ENCODE peak calls at places on chromosomes 4 and X, in eight cellular contexts. F is astrocyte, E is IMR-90, N is SK-N-SH, Y is H9, O is neural progenitor cell, Q is neuronal stem cell, A is GM23248. J is an unnamed sample.

GRCh38 chr4:141081921-141082381 is 51.3 kb downstream of the RNF150 start:
- DNase-seq in F (no peak), E (no peak), N (no peak), Y (no peak), O (no peak), Q (no peak), A (peak; percentile 19), J (no peak)

GRCh38 chrX:7170903-7171302 is 22.9 kb upstream of the PUDP start:
- DNase-seq in F (no peak), E (no peak), N (peak; percentile 28), Y (peak; percentile 38), O (no peak), Q (no peak), A (no peak), J (no peak)

GRCh38 chrX:131063613-131064012 is 5.5 kb downstream of the ARHGAP36 start:
- DNase-seq in F (no peak), E (no peak), N (peak; percentile 49), Y (no peak), O (peak; percentile 47), Q (no peak), A (no peak), J (no peak)

GRCh38 chr4:175871774-175872405 is 59.8 kb upstream of the GPM6A start:
- DNase-seq in F (peak; percentile 38), E (no peak), N (no peak), Y (no peak), O (no peak), Q (no peak), A (no peak), J (no peak)

GRCh38 chrX:86047174-86047991 is at the start of gene CHM:
- DNase-seq in F (peak; percentile 78), E (peak; percentile 84), N (peak; percentile 77), Y (peak; percentile 67), O (peak; percentile 72), Q (peak; percentile 50), A (peak; percentile 87), J (peak; percentile 78)

GRCh38 chr4:25089058-25089763 is 58.5 kb upstream of the LGI2 start:
- DNase-seq in F (no peak), E (no peak), N (no peak), Y (no peak), O (no peak), Q (no peak), A (no peak), J (no peak)

GRCh38 chrX:14777484-14777883 is 95.4 kb downstream of the FANCB start:
- DNase-seq in F (peak; percentile 45), E (peak; percentile 35), N (no peak), Y (no peak), O (no peak), Q (no peak), A (peak; percentile 57), J (peak; percentile 47)

GRCh38 chr4:93730760-93731159 is 97.8 kb upstream of the ATOH1 start:
- DNase-seq in F (no peak), E (no peak), N (no peak), Y (no peak), O (no peak), Q (no peak), A (no peak), J (no peak)

GRCh38 chrX:9133426-9133825 is 99.5 kb upstream of the FAM9B start:
- DNase-seq in F (peak; percentile 63), E (peak; percentile 64), N (no peak), Y (no peak), O (no peak), Q (no peak), A (peak; percentile 53), J (no peak)

GRCh38 chr4:40196724-40197281 is at the start of gene RHOH:
- DNase-seq in F (no peak), E (no peak), N (no peak), Y (no peak), O (peak; percentile 71), Q (no peak), A (no peak), J (no peak)

GRCh38 chrX:55057691-55058249 is 17.1 kb upstream of the PAGE2B start:
- DNase-seq in F (no peak), E (peak; percentile 28), N (peak; percentile 40), Y (no peak), O (peak; percentile 26), Q (peak; percentile 1), A (peak; percentile 48), J (peak; percentile 9)

GRCh38 chrX:70470850-70471289 is 26.2 kb downstream of the DLG3 start:
- DNase-seq in F (peak; percentile 71), E (peak; percentile 18), N (no peak), Y (no peak), O (no peak), Q (no peak), A (no peak), J (peak; percentile 7)

GRCh38 chr4:112532267-112532666 is 16.3 kb upstream of the NEUROG2 start:
- DNase-seq in F (peak; percentile 44), E (peak; percentile 51), N (no peak), Y (no peak), O (no peak), Q (no peak), A (peak; percentile 76), J (peak; percentile 19)

GRCh38 chr4:122673252-122673651 is 52.4 kb upstream of the IL21 start:
- DNase-seq in F (no peak), E (no peak), N (no peak), Y (no peak), O (peak; percentile 11), Q (no peak), A (peak; percentile 29), J (no peak)

GRCh38 chr4:38132140-38132673 is 172.0 kb downstream of the PTTG2 start:
- DNase-seq in F (peak; percentile 99), E (peak; percentile 99), N (peak; percentile 49), Y (no peak), O (peak; percentile 78), Q (no peak), A (peak; percentile 99), J (peak; percentile 99)

GRCh38 chr4:100462206-100462605 is 55.6 kb downstream of the EMCN start:
- DNase-seq in F (peak; percentile 76), E (peak; percentile 49), N (no peak), Y (no peak), O (no peak), Q (no peak), A (peak; percentile 10), J (peak; percentile 58)

GRCh38 chrX:1442016-1442665 is 10.6 kb downstream of the ASMTL start:
- DNase-seq in F (no peak), E (no peak), N (no peak), Y (peak; percentile 21), O (no peak), Q (no peak), A (no peak), J (no peak)

DNA sequence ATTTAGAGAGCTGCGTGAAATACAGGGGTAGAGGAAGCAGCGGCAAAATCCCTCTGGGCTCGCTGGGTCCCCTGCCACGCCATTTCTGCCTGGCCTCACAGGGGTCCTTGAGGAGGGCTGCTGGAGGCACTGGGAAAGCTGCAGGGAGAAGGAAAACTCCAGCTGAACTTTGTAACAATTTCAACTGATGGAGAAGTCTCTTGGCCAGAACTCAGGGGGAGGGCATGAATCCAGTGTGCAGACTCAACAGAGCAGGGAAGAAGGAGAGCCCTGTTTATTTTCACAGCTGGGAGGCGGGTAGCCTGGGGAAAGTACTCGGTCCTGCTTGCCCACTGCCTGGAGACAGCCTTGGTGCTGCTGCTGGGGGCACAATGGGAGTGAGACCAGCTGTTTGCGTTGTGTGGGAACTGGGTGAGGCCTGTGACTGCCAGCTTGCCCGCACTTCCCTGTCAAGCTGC is 93.2 kb upstream of the MAPK10 start:
- DNase-seq in F (peak; percentile 20), E (peak; percentile 70), N (no peak), Y (no peak), O (no peak), Q (no peak), A (no peak), J (no peak)
- H3K9ac ChIP-seq in F (peak overlapping the region; percentile 58), E (peak overlapping the region; percentile 73), N (no peak overlapping the region), Y (no peak overlapping the region), O (no peak overlapping the region), Q (peak overlapping the region; percentile 27), A (no peak overlapping the region), J (no peak overlapping the region)

DNA sequence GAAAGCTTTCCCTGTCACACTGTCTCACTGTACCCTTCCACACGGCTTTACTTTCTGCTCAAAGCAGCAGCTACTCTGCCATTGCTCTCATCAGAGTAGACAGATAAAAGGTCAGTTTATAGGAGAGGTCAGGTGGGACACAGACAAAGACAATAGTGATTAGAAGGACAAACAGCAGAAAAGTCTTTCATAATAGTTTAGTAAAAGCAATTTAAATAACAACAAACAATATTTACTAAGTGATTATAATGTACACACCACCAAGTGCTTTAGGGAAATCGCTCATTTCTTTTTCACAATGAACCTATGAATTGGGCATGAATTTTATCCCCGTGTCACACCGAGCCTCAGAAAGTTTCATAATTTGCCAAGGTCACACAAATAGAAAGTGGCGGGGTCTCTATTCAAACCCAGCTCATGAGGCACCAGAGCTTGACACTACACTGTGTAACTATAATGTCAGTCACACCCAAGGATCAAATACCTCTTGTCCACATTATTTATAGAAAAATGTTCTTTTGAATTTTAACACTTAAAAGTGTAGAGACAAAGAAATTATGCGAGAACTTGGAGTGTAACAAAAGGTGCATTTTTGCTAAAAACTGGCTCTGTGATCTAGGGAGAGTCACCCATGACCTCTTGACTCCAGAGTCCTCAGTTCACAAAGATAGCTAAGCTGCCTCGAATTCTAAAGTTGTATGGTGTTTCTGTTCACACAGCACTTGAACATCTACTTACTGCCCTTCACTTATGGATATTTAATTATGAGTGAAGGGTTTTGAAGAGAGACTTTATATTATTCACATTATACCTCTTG is 24.5 kb upstream of the SORBS2 start:
- DNase-seq in F (no peak), E (no peak), N (no peak), Y (no peak), O (peak; percentile 32), Q (no peak), A (no peak), J (no peak)
- H3K9ac ChIP-seq in F (no peak overlapping the region), E (no peak overlapping the region), N (no peak overlapping the region), Y (no peak overlapping the region), O (no peak overlapping the region), Q (no peak overlapping the region), A (no peak overlapping the region), J (no peak overlapping the region)

GRCh38 chrX:116272881-116273280 is 102.3 kb downstream of the AGTR2 start:
- DNase-seq in F (no peak), E (no peak), N (no peak), Y (no peak), O (no peak), Q (no peak), A (peak; percentile 9), J (peak; percentile 61)

GRCh38 chrX:116277391-116277790 is 106.8 kb downstream of the AGTR2 start:
- DNase-seq in F (no peak), E (no peak), N (no peak), Y (no peak), O (no peak), Q (no peak), A (no peak), J (no peak)

GRCh38 chrX:116276191-116276700 is 105.7 kb downstream of the AGTR2 start:
- DNase-seq in F (no peak), E (no peak), N (no peak), Y (no peak), O (no peak), Q (no peak), A (no peak), J (no peak)

GRCh38 chrX:116267511-116268040 is 97.0 kb downstream of the AGTR2 start:
- DNase-seq in F (peak; percentile 58), E (no peak), N (no peak), Y (no peak), O (no peak), Q (no peak), A (peak; percentile 31), J (peak; percentile 11)

GRCh38 chrX:116272328-116272727 is 101.8 kb downstream of the AGTR2 start:
- DNase-seq in F (peak; percentile 96), E (peak; percentile 69), N (no peak), Y (no peak), O (no peak), Q (no peak), A (peak; percentile 86), J (peak; percentile 98)
- H3K9ac ChIP-seq in F (peak overlapping the region; percentile 52), E (no peak overlapping the region), N (no peak overlapping the region), Y (no peak overlapping the region), O (no peak overlapping the region), Q (no peak overlapping the region), A (peak overlapping the region; percentile 62), J (peak overlapping the region; percentile 70)

GRCh38 chr4:6197433-6198174 is 2.7 kb downstream of the JAKMIP1 start:
- DNase-seq in F (no peak), E (no peak), N (no peak), Y (no peak), O (no peak), Q (no peak), A (no peak), J (no peak)
- H3K9ac ChIP-seq in F (no peak overlapping the region), E (no peak overlapping the region), N (no peak overlapping the region), Y (no peak overlapping the region), O (no peak overlapping the region), Q (no peak overlapping the region), A (no peak overlapping the region), J (no peak overlapping the region)